ENCODE peak calls at places on chromosome 14, in six cellular contexts. One of them, this sample, is unnamed.
A peak's percentile ranks its signal among the peaks of the same experiment; 100 is the strongest.

GRCh38 chr14:99393059-99393655 is 87.5 kb downstream of the SETD3 start:
- DNase-seq in activated CD4-positive, alpha-beta T cell treated with anti-CD3 and anti-CD28 coated beads, Interleukin-2, amount 50 U/mL, for 4 hours: peak; percentile 16
- DNase-seq in KBM-7: peak; percentile 68
- DNase-seq in T-helper 9 cell: peak; percentile 27
- DNase-seq in activated T-cell treated with anti-CD3 and anti-CD28 coated beads for 1 hour: peak; percentile 13
- DNase-seq in stimulated activated CD4-positive, alpha-beta T cell treated with anti-CD3 and anti-CD28 coated beads, Interleukin-1b, Interleukin-23, amount 100 ng/mL, for 24 hours: no peak
- DNase-seq in this sample: peak; percentile 57

GRCh38 chr14:90256354-90257131 is at the start of gene PSMC1:
- DNase-seq in activated CD4-positive, alpha-beta T cell treated with anti-CD3 and anti-CD28 coated beads, Interleukin-2, amount 50 U/mL, for 4 hours: peak; percentile 84
- DNase-seq in KBM-7: peak; percentile 91
- DNase-seq in T-helper 9 cell: peak; percentile 80
- DNase-seq in activated T-cell treated with anti-CD3 and anti-CD28 coated beads for 1 hour: peak; percentile 70
- DNase-seq in stimulated activated CD4-positive, alpha-beta T cell treated with anti-CD3 and anti-CD28 coated beads, Interleukin-1b, Interleukin-23, amount 100 ng/mL, for 24 hours: peak; percentile 77
- DNase-seq in this sample: peak; percentile 89

GRCh38 chr14:76729953-76730505 is 31.2 kb upstream of the VASH1 start:
- DNase-seq in activated CD4-positive, alpha-beta T cell treated with anti-CD3 and anti-CD28 coated beads, Interleukin-2, amount 50 U/mL, for 4 hours: no peak
- DNase-seq in KBM-7: no peak
- DNase-seq in T-helper 9 cell: no peak
- DNase-seq in activated T-cell treated with anti-CD3 and anti-CD28 coated beads for 1 hour: no peak
- DNase-seq in stimulated activated CD4-positive, alpha-beta T cell treated with anti-CD3 and anti-CD28 coated beads, Interleukin-1b, Interleukin-23, amount 100 ng/mL, for 24 hours: no peak
- DNase-seq in this sample: no peak

GRCh38 chr14:103696027-103696402 is 19.2 kb downstream of the XRCC3 start:
- DNase-seq in activated CD4-positive, alpha-beta T cell treated with anti-CD3 and anti-CD28 coated beads, Interleukin-2, amount 50 U/mL, for 4 hours: no peak
- DNase-seq in KBM-7: no peak
- DNase-seq in T-helper 9 cell: no peak
- DNase-seq in activated T-cell treated with anti-CD3 and anti-CD28 coated beads for 1 hour: no peak
- DNase-seq in stimulated activated CD4-positive, alpha-beta T cell treated with anti-CD3 and anti-CD28 coated beads, Interleukin-1b, Interleukin-23, amount 100 ng/mL, for 24 hours: no peak
- DNase-seq in this sample: no peak

GRCh38 chr14:75013290-75013689 is 10.6 kb downstream of the EIF2B2 start:
- DNase-seq in activated CD4-positive, alpha-beta T cell treated with anti-CD3 and anti-CD28 coated beads, Interleukin-2, amount 50 U/mL, for 4 hours: no peak
- DNase-seq in KBM-7: no peak
- DNase-seq in T-helper 9 cell: no peak
- DNase-seq in activated T-cell treated with anti-CD3 and anti-CD28 coated beads for 1 hour: no peak
- DNase-seq in stimulated activated CD4-positive, alpha-beta T cell treated with anti-CD3 and anti-CD28 coated beads, Interleukin-1b, Interleukin-23, amount 100 ng/mL, for 24 hours: no peak
- DNase-seq in this sample: no peak

GRCh38 chr14:93619176-93619793 is 169.0 kb downstream of the PRIMA1 start:
- DNase-seq in activated CD4-positive, alpha-beta T cell treated with anti-CD3 and anti-CD28 coated beads, Interleukin-2, amount 50 U/mL, for 4 hours: no peak
- DNase-seq in KBM-7: peak; percentile 62
- DNase-seq in T-helper 9 cell: no peak
- DNase-seq in activated T-cell treated with anti-CD3 and anti-CD28 coated beads for 1 hour: no peak
- DNase-seq in stimulated activated CD4-positive, alpha-beta T cell treated with anti-CD3 and anti-CD28 coated beads, Interleukin-1b, Interleukin-23, amount 100 ng/mL, for 24 hours: no peak
- DNase-seq in this sample: no peak

GRCh38 chr14:68520637-68521556 is 272.0 kb downstream of the ZFP36L1 start:
- DNase-seq in activated CD4-positive, alpha-beta T cell treated with anti-CD3 and anti-CD28 coated beads, Interleukin-2, amount 50 U/mL, for 4 hours: no peak
- DNase-seq in KBM-7: no peak
- DNase-seq in T-helper 9 cell: no peak
- DNase-seq in activated T-cell treated with anti-CD3 and anti-CD28 coated beads for 1 hour: no peak
- DNase-seq in stimulated activated CD4-positive, alpha-beta T cell treated with anti-CD3 and anti-CD28 coated beads, Interleukin-1b, Interleukin-23, amount 100 ng/mL, for 24 hours: no peak
- DNase-seq in this sample: peak; percentile 66

GRCh38 chr14:100592461-100592871 is 5.2 kb upstream of the BEGAIN start:
- DNase-seq in activated CD4-positive, alpha-beta T cell treated with anti-CD3 and anti-CD28 coated beads, Interleukin-2, amount 50 U/mL, for 4 hours: no peak
- DNase-seq in KBM-7: no peak
- DNase-seq in T-helper 9 cell: no peak
- DNase-seq in activated T-cell treated with anti-CD3 and anti-CD28 coated beads for 1 hour: no peak
- DNase-seq in stimulated activated CD4-positive, alpha-beta T cell treated with anti-CD3 and anti-CD28 coated beads, Interleukin-1b, Interleukin-23, amount 100 ng/mL, for 24 hours: no peak
- DNase-seq in this sample: peak; percentile 14

GRCh38 chr14:72876021-72876709 is 17.7 kb downstream of the DPF3 start:
- DNase-seq in activated CD4-positive, alpha-beta T cell treated with anti-CD3 and anti-CD28 coated beads, Interleukin-2, amount 50 U/mL, for 4 hours: no peak
- DNase-seq in KBM-7: no peak
- DNase-seq in T-helper 9 cell: no peak
- DNase-seq in activated T-cell treated with anti-CD3 and anti-CD28 coated beads for 1 hour: no peak
- DNase-seq in stimulated activated CD4-positive, alpha-beta T cell treated with anti-CD3 and anti-CD28 coated beads, Interleukin-1b, Interleukin-23, amount 100 ng/mL, for 24 hours: no peak
- DNase-seq in this sample: no peak

GRCh38 chr14:71465316-71465715 is 466.9 kb upstream of the RGS6 start:
- DNase-seq in activated CD4-positive, alpha-beta T cell treated with anti-CD3 and anti-CD28 coated beads, Interleukin-2, amount 50 U/mL, for 4 hours: no peak
- DNase-seq in KBM-7: no peak
- DNase-seq in T-helper 9 cell: no peak
- DNase-seq in activated T-cell treated with anti-CD3 and anti-CD28 coated beads for 1 hour: no peak
- DNase-seq in stimulated activated CD4-positive, alpha-beta T cell treated with anti-CD3 and anti-CD28 coated beads, Interleukin-1b, Interleukin-23, amount 100 ng/mL, for 24 hours: no peak
- DNase-seq in this sample: no peak

GRCh38 chr14:23361320-23361719 is 3.7 kb downstream of the EFS start:
- DNase-seq in activated CD4-positive, alpha-beta T cell treated with anti-CD3 and anti-CD28 coated beads, Interleukin-2, amount 50 U/mL, for 4 hours: no peak
- DNase-seq in KBM-7: no peak
- DNase-seq in T-helper 9 cell: no peak
- DNase-seq in activated T-cell treated with anti-CD3 and anti-CD28 coated beads for 1 hour: no peak
- DNase-seq in stimulated activated CD4-positive, alpha-beta T cell treated with anti-CD3 and anti-CD28 coated beads, Interleukin-1b, Interleukin-23, amount 100 ng/mL, for 24 hours: no peak
- DNase-seq in this sample: no peak

GRCh38 chr14:102799684-102800562 is 22.7 kb downstream of the TRAF3 start:
- DNase-seq in activated CD4-positive, alpha-beta T cell treated with anti-CD3 and anti-CD28 coated beads, Interleukin-2, amount 50 U/mL, for 4 hours: no peak
- DNase-seq in KBM-7: no peak
- DNase-seq in T-helper 9 cell: no peak
- DNase-seq in activated T-cell treated with anti-CD3 and anti-CD28 coated beads for 1 hour: no peak
- DNase-seq in stimulated activated CD4-positive, alpha-beta T cell treated with anti-CD3 and anti-CD28 coated beads, Interleukin-1b, Interleukin-23, amount 100 ng/mL, for 24 hours: no peak
- DNase-seq in this sample: no peak

GRCh38 chr14:69005432-69006148 is 26.5 kb upstream of the ACTN1 start:
- DNase-seq in activated CD4-positive, alpha-beta T cell treated with anti-CD3 and anti-CD28 coated beads, Interleukin-2, amount 50 U/mL, for 4 hours: no peak
- DNase-seq in KBM-7: no peak
- DNase-seq in T-helper 9 cell: no peak
- DNase-seq in activated T-cell treated with anti-CD3 and anti-CD28 coated beads for 1 hour: no peak
- DNase-seq in stimulated activated CD4-positive, alpha-beta T cell treated with anti-CD3 and anti-CD28 coated beads, Interleukin-1b, Interleukin-23, amount 100 ng/mL, for 24 hours: no peak
- DNase-seq in this sample: peak; percentile 21

GRCh38 chr14:48614003-48614402 is 938.6 kb upstream of the MDGA2 start:
- DNase-seq in activated CD4-positive, alpha-beta T cell treated with anti-CD3 and anti-CD28 coated beads, Interleukin-2, amount 50 U/mL, for 4 hours: no peak
- DNase-seq in KBM-7: no peak
- DNase-seq in T-helper 9 cell: no peak
- DNase-seq in activated T-cell treated with anti-CD3 and anti-CD28 coated beads for 1 hour: no peak
- DNase-seq in stimulated activated CD4-positive, alpha-beta T cell treated with anti-CD3 and anti-CD28 coated beads, Interleukin-1b, Interleukin-23, amount 100 ng/mL, for 24 hours: no peak
- DNase-seq in this sample: no peak

GRCh38 chr14:74571901-74572828 is 39.9 kb downstream of the LTBP2 start:
- DNase-seq in activated CD4-positive, alpha-beta T cell treated with anti-CD3 and anti-CD28 coated beads, Interleukin-2, amount 50 U/mL, for 4 hours: no peak
- DNase-seq in KBM-7: peak; percentile 18
- DNase-seq in T-helper 9 cell: no peak
- DNase-seq in activated T-cell treated with anti-CD3 and anti-CD28 coated beads for 1 hour: no peak
- DNase-seq in stimulated activated CD4-positive, alpha-beta T cell treated with anti-CD3 and anti-CD28 coated beads, Interleukin-1b, Interleukin-23, amount 100 ng/mL, for 24 hours: no peak
- DNase-seq in this sample: no peak

GRCh38 chr14:73717998-73718741 is 4.0 kb upstream of the PNMA1 start:
- DNase-seq in activated CD4-positive, alpha-beta T cell treated with anti-CD3 and anti-CD28 coated beads, Interleukin-2, amount 50 U/mL, for 4 hours: no peak
- DNase-seq in KBM-7: no peak
- DNase-seq in T-helper 9 cell: no peak
- DNase-seq in activated T-cell treated with anti-CD3 and anti-CD28 coated beads for 1 hour: no peak
- DNase-seq in stimulated activated CD4-positive, alpha-beta T cell treated with anti-CD3 and anti-CD28 coated beads, Interleukin-1b, Interleukin-23, amount 100 ng/mL, for 24 hours: no peak
- DNase-seq in this sample: no peak

GRCh38 chr14:93150227-93151206 is 34.2 kb downstream of the MOAP1 start:
- DNase-seq in activated CD4-positive, alpha-beta T cell treated with anti-CD3 and anti-CD28 coated beads, Interleukin-2, amount 50 U/mL, for 4 hours: no peak
- DNase-seq in KBM-7: no peak
- DNase-seq in T-helper 9 cell: no peak
- DNase-seq in activated T-cell treated with anti-CD3 and anti-CD28 coated beads for 1 hour: no peak
- DNase-seq in stimulated activated CD4-positive, alpha-beta T cell treated with anti-CD3 and anti-CD28 coated beads, Interleukin-1b, Interleukin-23, amount 100 ng/mL, for 24 hours: no peak
- DNase-seq in this sample: peak; percentile 86

GRCh38 chr14:75063013-75063412 is 811 bp downstream of the ACYP1 start:
- DNase-seq in activated CD4-positive, alpha-beta T cell treated with anti-CD3 and anti-CD28 coated beads, Interleukin-2, amount 50 U/mL, for 4 hours: no peak
- DNase-seq in KBM-7: no peak
- DNase-seq in T-helper 9 cell: no peak
- DNase-seq in activated T-cell treated with anti-CD3 and anti-CD28 coated beads for 1 hour: no peak
- DNase-seq in stimulated activated CD4-positive, alpha-beta T cell treated with anti-CD3 and anti-CD28 coated beads, Interleukin-1b, Interleukin-23, amount 100 ng/mL, for 24 hours: no peak
- DNase-seq in this sample: no peak

GRCh38 chr14:68719634-68720384 is 73.1 kb downstream of the ZFP36L1 start:
- DNase-seq in activated CD4-positive, alpha-beta T cell treated with anti-CD3 and anti-CD28 coated beads, Interleukin-2, amount 50 U/mL, for 4 hours: no peak
- DNase-seq in KBM-7: peak; percentile 89
- DNase-seq in T-helper 9 cell: no peak
- DNase-seq in activated T-cell treated with anti-CD3 and anti-CD28 coated beads for 1 hour: no peak
- DNase-seq in stimulated activated CD4-positive, alpha-beta T cell treated with anti-CD3 and anti-CD28 coated beads, Interleukin-1b, Interleukin-23, amount 100 ng/mL, for 24 hours: no peak
- DNase-seq in this sample: no peak

GRCh38 chr14:64841121-64841611 is 38.5 kb downstream of the SPTB start:
- DNase-seq in activated CD4-positive, alpha-beta T cell treated with anti-CD3 and anti-CD28 coated beads, Interleukin-2, amount 50 U/mL, for 4 hours: no peak
- DNase-seq in KBM-7: no peak
- DNase-seq in T-helper 9 cell: no peak
- DNase-seq in activated T-cell treated with anti-CD3 and anti-CD28 coated beads for 1 hour: no peak
- DNase-seq in stimulated activated CD4-positive, alpha-beta T cell treated with anti-CD3 and anti-CD28 coated beads, Interleukin-1b, Interleukin-23, amount 100 ng/mL, for 24 hours: no peak
- DNase-seq in this sample: no peak

GRCh38 chr14:30525833-30526232 is 33.1 kb upstream of the G2E3 start:
- DNase-seq in activated CD4-positive, alpha-beta T cell treated with anti-CD3 and anti-CD28 coated beads, Interleukin-2, amount 50 U/mL, for 4 hours: no peak
- DNase-seq in KBM-7: no peak
- DNase-seq in T-helper 9 cell: no peak
- DNase-seq in activated T-cell treated with anti-CD3 and anti-CD28 coated beads for 1 hour: no peak
- DNase-seq in stimulated activated CD4-positive, alpha-beta T cell treated with anti-CD3 and anti-CD28 coated beads, Interleukin-1b, Interleukin-23, amount 100 ng/mL, for 24 hours: no peak
- DNase-seq in this sample: no peak

GRCh38 chr14:88856786-88857366 is 32.4 kb downstream of the TTC8 start:
- DNase-seq in activated CD4-positive, alpha-beta T cell treated with anti-CD3 and anti-CD28 coated beads, Interleukin-2, amount 50 U/mL, for 4 hours: no peak
- DNase-seq in KBM-7: no peak
- DNase-seq in T-helper 9 cell: no peak
- DNase-seq in activated T-cell treated with anti-CD3 and anti-CD28 coated beads for 1 hour: no peak
- DNase-seq in stimulated activated CD4-positive, alpha-beta T cell treated with anti-CD3 and anti-CD28 coated beads, Interleukin-1b, Interleukin-23, amount 100 ng/mL, for 24 hours: no peak
- DNase-seq in this sample: no peak

GRCh38 chr14:53338192-53338591 is 185.1 kb upstream of the DDHD1 start:
- DNase-seq in activated CD4-positive, alpha-beta T cell treated with anti-CD3 and anti-CD28 coated beads, Interleukin-2, amount 50 U/mL, for 4 hours: no peak
- DNase-seq in KBM-7: no peak
- DNase-seq in T-helper 9 cell: no peak
- DNase-seq in activated T-cell treated with anti-CD3 and anti-CD28 coated beads for 1 hour: no peak
- DNase-seq in stimulated activated CD4-positive, alpha-beta T cell treated with anti-CD3 and anti-CD28 coated beads, Interleukin-1b, Interleukin-23, amount 100 ng/mL, for 24 hours: no peak
- DNase-seq in this sample: no peak